ENCODE peak calls at places on chromosome 4, in ten cellular contexts. V is kidney, R is PC-3, Q is RWPE1, I is heart right ventricle, L is nephron progenitor cell, B is HFFc6, C is Calu3, A is Peyer's patch, M is H9. S is an unnamed sample.

GRCh38 chr4:107870916-107871786 is 46.4 kb downstream of the SGMS2 start:
- DNase-seq in V (no peak), R (no peak), Q (no peak), I (no peak), L (no peak), B (no peak), C (no peak), A (no peak), M (no peak), S (no peak)

GRCh38 chr4:169147217-169147616 is 123.5 kb downstream of the SH3RF1 start:
- DNase-seq in V (no peak), R (peak), Q (peak), I (no peak), L (no peak), B (peak), C (peak), A (no peak), M (no peak), S (no peak)

GRCh38 chr4:189200346-189200745 is 740.3 kb upstream of the FRG1 start:
- DNase-seq in V (no peak), R (no peak), Q (no peak), I (no peak), L (no peak), B (no peak), C (no peak), A (no peak), M (no peak), S (no peak)

GRCh38 chr4:155371432-155372043 is 5.2 kb downstream of the MAP9 start:
- DNase-seq in V (no peak), R (peak), Q (peak), I (no peak), L (no peak), B (no peak), C (no peak), A (no peak), M (no peak), S (peak)

GRCh38 chr4:175729665-175730064 is 82.4 kb downstream of the GPM6A start:
- DNase-seq in V (no peak), R (no peak), Q (no peak), I (no peak), L (no peak), B (no peak), C (no peak), A (no peak), M (no peak), S (no peak)

GRCh38 chr4:132572210-132572609 is 576.9 kb upstream of the PCDH10 start:
- DNase-seq in V (no peak), R (no peak), Q (no peak), I (no peak), L (no peak), B (peak), C (no peak), A (no peak), M (no peak), S (peak)

GRCh38 chr4:177400030-177400429 is 42.2 kb downstream of the AGA start:
- DNase-seq in V (no peak), R (no peak), Q (no peak), I (no peak), L (no peak), B (no peak), C (no peak), A (no peak), M (no peak), S (peak)

GRCh38 chr4:78370625-78371372 is 180.8 kb upstream of the ANXA3 start:
- DNase-seq in V (no peak), R (peak), Q (peak), I (no peak), L (no peak), B (no peak), C (peak), A (no peak), M (no peak), S (no peak)

GRCh38 chr4:75211422-75211821 is 278.5 kb downstream of the PARM1 start:
- DNase-seq in V (no peak), R (no peak), Q (no peak), I (no peak), L (no peak), B (no peak), C (no peak), A (no peak), M (no peak), S (no peak)

GRCh38 chr4:3791910-3792542 is 25.8 kb downstream of the ADRA2C start:
- DNase-seq in V (peak), R (peak), Q (peak), I (peak), L (peak), B (peak), C (peak), A (no peak), M (peak), S (no peak)

GRCh38 chr4:160835789-160836188 is 1328.0 kb downstream of the FSTL5 start:
- DNase-seq in V (peak), R (peak), Q (peak), I (no peak), L (peak), B (no peak), C (peak), A (no peak), M (peak), S (no peak)

GRCh38 chr4:125198916-125199315 is 115.8 kb upstream of the FAT4 start:
- DNase-seq in V (no peak), R (peak), Q (peak), I (no peak), L (no peak), B (peak), C (no peak), A (no peak), M (no peak), S (no peak)

GRCh38 chr4:30836231-30836630 is 116.1 kb downstream of the PCDH7 start:
- DNase-seq in V (no peak), R (no peak), Q (no peak), I (no peak), L (no peak), B (no peak), C (no peak), A (no peak), M (no peak), S (peak)

GRCh38 chr4:165580379-165580905 is 201.6 kb downstream of the CPE start:
- DNase-seq in V (no peak), R (peak), Q (peak), I (no peak), L (no peak), B (peak), C (peak), A (no peak), M (no peak), S (peak)

GRCh38 chr4:77817304-77818076 is 1.7 kb downstream of the CNOT6L start:
- DNase-seq in V (no peak), R (no peak), Q (no peak), I (no peak), L (no peak), B (peak), C (no peak), A (peak), M (no peak), S (no peak)

GRCh38 chr4:8123389-8123788 is 35.2 kb downstream of the ABLIM2 start:
- DNase-seq in V (no peak), R (no peak), Q (no peak), I (peak), L (peak), B (peak), C (no peak), A (no peak), M (no peak), S (no peak)

GRCh38 chr4:60655356-60655755 is 544.8 kb upstream of the ADGRL3 start:
- DNase-seq in V (no peak), R (no peak), Q (no peak), I (no peak), L (no peak), B (no peak), C (no peak), A (no peak), M (no peak), S (no peak)

GRCh38 chr4:136562842-136563241 is 969.5 kb downstream of the PCDH18 start:
- DNase-seq in V (no peak), R (no peak), Q (no peak), I (no peak), L (no peak), B (no peak), C (no peak), A (no peak), M (no peak), S (peak)

GRCh38 chr4:71396382-71396781 is 57.6 kb downstream of the SLC4A4 start:
- DNase-seq in V (no peak), R (peak), Q (no peak), I (no peak), L (no peak), B (peak), C (no peak), A (no peak), M (no peak), S (no peak)

GRCh38 chr4:157888281-157888680 is 284.5 kb downstream of the GASK1B start:
- DNase-seq in V (no peak), R (no peak), Q (no peak), I (no peak), L (no peak), B (no peak), C (no peak), A (no peak), M (no peak), S (no peak)

GRCh38 chr4:98627883-98628282 is 30.5 kb downstream of the TSPAN5 start:
- DNase-seq in V (no peak), R (peak), Q (peak), I (no peak), L (no peak), B (peak), C (no peak), A (no peak), M (no peak), S (peak)

GRCh38 chr4:153205757-153206156 is 1.5 kb downstream of the TRIM2 start:
- DNase-seq in V (peak), R (peak), Q (peak), I (no peak), L (no peak), B (no peak), C (peak), A (peak), M (peak), S (peak)

GRCh38 chr4:66872696-66873095 is 672.6 kb downstream of the CENPC start:
- DNase-seq in V (no peak), R (no peak), Q (no peak), I (no peak), L (no peak), B (no peak), C (no peak), A (no peak), M (no peak), S (no peak)

GRCh38 chr4:23097251-23097650 is 404.5 kb downstream of the GBA3 start:
- DNase-seq in V (no peak), R (peak), Q (peak), I (no peak), L (no peak), B (no peak), C (peak), A (no peak), M (no peak), S (peak)

GRCh38 chr4:80182237-80182866 is 15.0 kb upstream of the PRDM8 start:
- DNase-seq in V (no peak), R (no peak), Q (no peak), I (no peak), L (no peak), B (no peak), C (no peak), A (no peak), M (no peak), S (no peak)

GRCh38 chr4:13543091-13543581 is 1.2 kb downstream of the NKX3-2 start:
- DNase-seq in V (peak), R (no peak), Q (no peak), I (no peak), L (no peak), B (no peak), C (no peak), A (no peak), M (no peak), S (no peak)

GRCh38 chr4:160026720-160027119 is 923.8 kb downstream of the RAPGEF2 start:
- DNase-seq in V (no peak), R (peak), Q (peak), I (no peak), L (no peak), B (no peak), C (peak), A (no peak), M (peak), S (peak)

GRCh38 chr4:186701273-186701672 is 22.4 kb downstream of the FAT1 start:
- DNase-seq in V (no peak), R (no peak), Q (no peak), I (peak), L (peak), B (no peak), C (no peak), A (no peak), M (peak), S (peak)

GRCh38 chr4:8409271-8410065 is 31.1 kb downstream of the ACOX3 start:
- DNase-seq in V (no peak), R (peak), Q (no peak), I (peak), L (peak), B (no peak), C (no peak), A (peak), M (no peak), S (no peak)

GRCh38 chr4:37728064-37728463 is 41.9 kb upstream of the RELL1 start:
- DNase-seq in V (no peak), R (no peak), Q (no peak), I (no peak), L (no peak), B (no peak), C (no peak), A (no peak), M (no peak), S (no peak)

GRCh38 chr4:34158883-34159282 is 2085.4 kb downstream of the ARAP2 start:
- DNase-seq in V (peak), R (peak), Q (peak), I (no peak), L (no peak), B (peak), C (no peak), A (no peak), M (no peak), S (no peak)

GRCh38 chr4:38939150-38939549 is 71.5 kb downstream of the FAM114A1 start:
- DNase-seq in V (no peak), R (no peak), Q (no peak), I (no peak), L (no peak), B (no peak), C (no peak), A (no peak), M (no peak), S (no peak)

GRCh38 chr4:100117749-100118148 is 72.5 kb downstream of the DDIT4L start:
- DNase-seq in V (no peak), R (no peak), Q (no peak), I (no peak), L (no peak), B (no peak), C (no peak), A (no peak), M (no peak), S (no peak)
- TF ChIP-seq CTCF in V (no peak), R (no peak), Q (no peak), I (no peak), L (no peak), B (peak), C (no peak), A (no peak), M (no peak), S (no peak)

DNA sequence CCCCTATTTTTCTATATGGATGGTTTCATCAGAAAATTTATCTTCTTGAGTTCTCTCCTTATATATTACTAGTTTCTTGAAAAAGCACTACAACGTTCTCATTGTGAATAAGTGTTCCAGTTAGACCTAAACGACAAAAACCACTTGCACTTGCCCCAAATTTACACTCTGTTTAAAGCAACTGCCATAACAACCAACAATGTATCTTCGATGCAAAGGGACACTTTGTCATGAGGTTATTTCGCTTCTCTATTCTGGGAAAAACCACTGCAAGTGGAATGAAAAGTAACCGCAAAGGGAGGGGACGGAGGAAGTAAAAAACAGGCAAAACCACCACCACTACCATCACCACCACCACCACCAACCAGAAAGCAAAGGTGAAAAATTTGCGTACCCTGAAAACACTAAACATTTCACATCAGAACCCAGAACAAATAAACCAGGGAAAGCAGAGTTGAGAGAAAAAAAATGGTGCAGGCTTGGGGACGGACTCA is 1.2 kb upstream of the N4BP2 start:
- DNase-seq in V (no peak), R (no peak), Q (no peak), I (no peak), L (no peak), B (no peak), C (no peak), A (no peak), M (no peak), S (no peak)
- TF ChIP-seq CTCF in V (no peak), R (no peak), Q (no peak), I (no peak), L (no peak), B (no peak), C (no peak), A (no peak), M (no peak), S (no peak)

GRCh38 chr4:76680934-76681333 is 217.0 kb downstream of the SOWAHB start:
- DNase-seq in V (no peak), R (no peak), Q (no peak), I (no peak), L (no peak), B (no peak), C (no peak), A (no peak), M (no peak), S (no peak)
- TF ChIP-seq CTCF in V (no peak), R (no peak), Q (no peak), I (no peak), L (no peak), B (peak), C (no peak), A (no peak), M (peak), S (no peak)

DNA sequence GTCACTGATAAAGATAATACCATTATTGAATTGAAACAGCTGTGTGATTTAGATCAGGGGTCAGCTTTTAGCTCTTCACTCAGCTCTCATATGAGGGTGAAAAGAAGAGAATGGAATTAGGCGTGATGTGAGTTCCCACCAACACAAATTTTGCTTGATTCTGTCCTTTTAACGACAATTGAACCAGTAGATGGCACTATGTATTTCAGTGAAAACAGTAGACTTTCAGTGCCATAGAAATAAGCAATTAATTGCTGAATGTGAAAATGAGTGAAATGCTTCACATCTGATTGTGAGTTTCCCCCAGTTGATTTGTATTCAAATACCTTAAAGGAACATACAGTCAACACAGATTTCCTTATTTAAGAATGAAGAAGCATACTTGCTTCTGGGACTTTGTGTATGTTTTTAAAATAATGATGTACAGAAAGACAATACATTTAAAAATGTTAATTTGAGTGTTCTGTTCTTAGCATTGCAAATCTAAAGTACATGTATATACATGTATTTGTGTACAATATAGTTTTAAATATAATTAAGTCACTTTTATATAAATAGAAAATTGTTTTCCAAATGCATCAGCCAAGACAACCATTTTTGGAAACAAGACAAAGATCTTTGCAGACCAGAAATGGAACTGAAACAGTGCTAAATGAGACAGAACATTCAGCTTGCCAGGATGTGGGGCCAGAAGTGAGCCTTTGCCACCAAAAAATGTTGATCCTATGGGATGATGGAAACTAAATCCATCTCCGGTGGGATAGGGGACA is 178.8 kb downstream of the SNCA start:
- DNase-seq in V (no peak), R (peak), Q (no peak), I (no peak), L (no peak), B (peak), C (no peak), A (no peak), M (no peak), S (peak)
- TF ChIP-seq CTCF in V (peak), R (peak), Q (peak), I (no peak), L (peak), B (peak), C (no peak), A (no peak), M (peak), S (peak)

DNA sequence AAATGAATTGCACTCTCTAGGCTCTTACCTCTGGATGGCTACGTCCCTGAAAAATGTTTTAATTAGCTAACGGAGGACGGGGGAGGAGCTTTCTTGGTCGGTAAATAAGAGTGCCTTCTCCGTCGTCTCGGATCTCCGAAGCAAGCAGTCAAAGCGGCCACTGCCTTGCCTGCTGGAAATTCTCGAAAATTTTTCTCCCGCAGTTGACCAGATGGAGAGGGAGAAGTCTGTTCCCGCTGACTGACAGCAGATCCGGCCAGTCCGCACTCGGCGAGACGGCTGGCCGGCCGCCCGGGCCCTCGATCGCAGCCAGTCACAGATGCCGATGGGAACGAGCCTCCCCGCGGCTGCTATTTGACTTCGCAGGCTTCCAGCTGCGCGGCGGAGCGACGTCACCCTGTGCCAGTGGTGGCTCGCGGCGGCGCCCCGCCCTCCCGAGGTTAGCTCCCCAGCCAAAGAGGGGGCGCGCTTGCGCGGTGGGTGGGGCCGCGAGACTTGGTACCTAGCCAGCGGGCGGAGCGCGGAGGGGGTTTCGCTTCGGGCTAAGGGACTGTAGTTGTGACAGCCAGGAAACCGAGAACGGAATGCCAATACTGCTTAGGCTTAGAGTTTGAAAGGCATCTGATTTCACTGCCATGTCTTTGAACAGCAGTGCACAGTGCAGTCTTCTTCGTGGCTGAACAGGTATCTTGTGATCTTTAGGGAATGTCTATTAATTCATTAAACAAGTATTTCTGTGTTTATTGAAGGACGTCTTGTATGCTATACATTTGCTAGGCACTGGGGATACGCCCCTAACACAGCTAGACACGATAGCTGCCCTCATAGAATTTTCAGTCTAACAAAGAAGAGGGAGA is at the start of gene PPM1K:
- DNase-seq in V (peak), R (peak), Q (peak), I (peak), L (peak), B (peak), C (peak), A (peak), M (peak), S (peak)
- TF ChIP-seq CTCF in V (no peak), R (no peak), Q (no peak), I (no peak), L (no peak), B (peak), C (no peak), A (no peak), M (no peak), S (peak)

GRCh38 chr4:26085581-26085980 is 171.6 kb downstream of the SMIM20 start:
- DNase-seq in V (no peak), R (peak), Q (no peak), I (no peak), L (no peak), B (no peak), C (no peak), A (no peak), M (no peak), S (no peak)
- TF ChIP-seq CTCF in V (no peak), R (no peak), Q (no peak), I (no peak), L (no peak), B (no peak), C (no peak), A (no peak), M (no peak), S (no peak)

S was measured in astrocyte of the cerebellum.